ENCODE peak calls at places on chromosomes 1 and 21, in ten cellular contexts. F is breast epithelium; B is PC-3; G is aorta; E is CD4-positive, CD25-positive, alpha-beta regulatory T cell; N is lower lobe of right lung; P is left ventricle myocardium inferior; Q is heart left ventricle; X is heart right ventricle; D is transverse colon. L is an unnamed sample.

GRCh38 chr1:179424610-179425009 is 58.8 kb downstream of the AXDND1 start:
- DNase-seq in F (no peak), B (no peak), G (no peak), E (no peak), N (no peak), P (no peak), Q (no peak), X (no peak), D (no peak), L (no peak)

GRCh38 chr1:177286396-177286795 is 115.6 kb downstream of the BRINP2 start:
- DNase-seq in F (no peak), B (no peak), G (no peak), E (no peak), N (no peak), P (no peak), Q (no peak), X (no peak), D (no peak), L (no peak)

GRCh38 chr1:34688358-34688757 is 66.5 kb upstream of the GJB5 start:
- DNase-seq in F (no peak), B (no peak), G (no peak), E (no peak), N (no peak), P (no peak), Q (no peak), X (no peak), D (peak; percentile 79), L (no peak)

GRCh38 chr1:67552336-67552759 is 122.1 kb upstream of the SERBP1 start:
- DNase-seq in F (no peak), B (no peak), G (no peak), E (no peak), N (no peak), P (no peak), Q (no peak), X (no peak), D (peak; percentile 61), L (no peak)

GRCh38 chr21:46194374-46195334 is 10.4 kb upstream of the SPATC1L start:
- DNase-seq in F (peak; percentile 45), B (no peak), G (peak; percentile 69), E (no peak), N (peak; percentile 41), P (peak; percentile 7), Q (no peak), X (no peak), D (no peak), L (no peak)

GRCh38 chr1:8194481-8195227 is 123.3 kb upstream of the SLC45A1 start:
- DNase-seq in F (no peak), B (peak; percentile 96), G (peak; percentile 69), E (no peak), N (no peak), P (no peak), Q (no peak), X (no peak), D (no peak), L (no peak)

GRCh38 chr1:182169203-182169602 is 107.7 kb upstream of the ZNF648 start:
- DNase-seq in F (no peak), B (no peak), G (no peak), E (no peak), N (peak; percentile 77), P (no peak), Q (peak; percentile 52), X (no peak), D (no peak), L (peak; percentile 31)

GRCh38 chr1:206895837-206896242 is 1.4 kb upstream of the IL24 start:
- DNase-seq in F (no peak), B (peak; percentile 84), G (no peak), E (no peak), N (no peak), P (no peak), Q (no peak), X (no peak), D (no peak), L (no peak)

GRCh38 chr1:229661022-229661877 is 35.2 kb downstream of the URB2 start:
- DNase-seq in F (peak; percentile 80), B (peak; percentile 84), G (peak; percentile 93), E (peak; percentile 39), N (peak; percentile 86), P (peak; percentile 77), Q (peak; percentile 81), X (peak; percentile 75), D (peak; percentile 85), L (peak; percentile 64)

DNA sequence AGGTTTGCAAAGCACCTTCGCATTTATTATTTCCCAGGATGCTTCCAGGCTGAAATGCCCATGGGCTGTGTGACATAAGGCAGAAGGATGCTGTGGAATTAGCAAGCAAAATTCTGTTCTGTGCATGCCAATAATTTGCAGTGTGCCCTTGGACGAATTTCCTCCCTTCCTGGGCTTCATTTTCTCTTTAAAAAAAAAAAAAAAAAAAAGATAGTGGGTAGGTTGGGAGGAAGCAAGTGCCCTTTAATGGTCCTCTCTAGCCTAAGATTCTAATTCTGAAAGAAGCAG is 2.5 kb upstream of the ID3 start:
- DNase-seq in F (no peak), B (no peak), G (no peak), E (no peak), N (no peak), P (no peak), Q (no peak), X (no peak), D (no peak), L (no peak)
- H3K4me1 ChIP-seq in F (no peaks in the 10 kb centered on the region), B (peaks cover 44% of the 10 kb centered on the region), G (no peaks in the 10 kb centered on the region), E (peaks cover 41% of the 10 kb centered on the region), N (peaks cover 59% of the 10 kb centered on the region), P (peaks cover 78% of the 10 kb centered on the region), Q (peaks cover 52% of the 10 kb centered on the region), X (peaks cover 56% of the 10 kb centered on the region), D (peaks cover 63% of the 10 kb centered on the region), L (peaks cover 50% of the 10 kb centered on the region)

GRCh38 chr1:155104605-155105534 is 22.8 kb upstream of the EFNA1 start:
- DNase-seq in F (no peak), B (no peak), G (no peak), E (no peak), N (no peak), P (no peak), Q (no peak), X (no peak), D (no peak), L (no peak)
- H3K4me1 ChIP-seq in F (no peaks in the 10 kb centered on the region), B (no peaks in the 10 kb centered on the region), G (no peaks in the 10 kb centered on the region), E (no peaks in the 10 kb centered on the region), N (peaks cover 11% of the 10 kb centered on the region), P (peaks cover 18% of the 10 kb centered on the region), Q (no peaks in the 10 kb centered on the region), X (peaks cover 21% of the 10 kb centered on the region), D (peaks cover 9% of the 10 kb centered on the region), L (peaks cover 13% of the 10 kb centered on the region)

GRCh38 chr21:28427356-28428022 is 565.2 kb downstream of the LTN1 start:
- DNase-seq in F (no peak), B (peak; percentile 71), G (no peak), E (no peak), N (no peak), P (no peak), Q (no peak), X (no peak), D (no peak), L (no peak)

GRCh38 chr21:28419811-28420210 is 572.9 kb downstream of the LTN1 start:
- DNase-seq in F (no peak), B (peak; percentile 15), G (no peak), E (no peak), N (no peak), P (no peak), Q (no peak), X (no peak), D (no peak), L (no peak)

GRCh38 chr21:28426545-28426944 is 566.1 kb downstream of the LTN1 start:
- DNase-seq in F (no peak), B (no peak), G (no peak), E (no peak), N (no peak), P (no peak), Q (no peak), X (no peak), D (no peak), L (no peak)

GRCh38 chr21:28421716-28422480 is 570.8 kb downstream of the LTN1 start:
- DNase-seq in F (no peak), B (peak; percentile 58), G (no peak), E (no peak), N (no peak), P (no peak), Q (no peak), X (no peak), D (no peak), L (peak; percentile 22)

DNA sequence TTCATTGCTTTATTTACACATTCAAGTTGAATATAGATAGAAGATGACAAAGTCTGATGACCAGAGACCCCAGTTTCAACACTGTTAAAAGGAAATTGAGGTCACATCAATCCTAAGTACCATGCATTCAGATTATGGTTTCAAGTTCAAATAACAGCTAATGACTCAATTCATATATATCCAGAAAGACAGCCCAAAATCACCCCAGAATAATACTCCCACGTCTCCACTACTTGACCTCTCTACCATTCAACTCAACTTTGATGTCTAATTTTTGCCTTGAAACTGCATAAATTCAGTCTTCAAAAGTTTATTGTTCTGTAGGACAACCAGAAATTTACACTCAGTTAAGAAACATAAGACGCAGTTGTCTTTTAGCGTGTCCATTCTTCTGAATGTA is 569.2 kb downstream of the LTN1 start:
- DNase-seq in F (no peak), B (no peak), G (no peak), E (no peak), N (no peak), P (no peak), Q (no peak), X (no peak), D (no peak), L (no peak)
- H3K4me1 ChIP-seq in F (peaks cover 3% of the 10 kb centered on the region), B (peaks cover 34% of the 10 kb centered on the region), G (no peaks in the 10 kb centered on the region), E (no peaks in the 10 kb centered on the region), N (no peaks in the 10 kb centered on the region), P (no peaks in the 10 kb centered on the region), Q (no peaks in the 10 kb centered on the region), X (no peaks in the 10 kb centered on the region), D (no peaks in the 10 kb centered on the region), L (no peaks in the 10 kb centered on the region)

GRCh38 chr21:45161039-45161945 is 86.9 kb downstream of the ADARB1 start:
- DNase-seq in F (no peak), B (no peak), G (no peak), E (no peak), N (no peak), P (no peak), Q (no peak), X (no peak), D (no peak), L (no peak)
- H3K4me1 ChIP-seq in F (no peaks in the 10 kb centered on the region), B (no peaks in the 10 kb centered on the region), G (peaks cover 4% of the 10 kb centered on the region), E (no peaks in the 10 kb centered on the region), N (no peaks in the 10 kb centered on the region), P (peaks cover 15% of the 10 kb centered on the region), Q (no peaks in the 10 kb centered on the region), X (peaks cover 12% of the 10 kb centered on the region), D (no peaks in the 10 kb centered on the region), L (peaks cover 37% of the 10 kb centered on the region)

DNA sequence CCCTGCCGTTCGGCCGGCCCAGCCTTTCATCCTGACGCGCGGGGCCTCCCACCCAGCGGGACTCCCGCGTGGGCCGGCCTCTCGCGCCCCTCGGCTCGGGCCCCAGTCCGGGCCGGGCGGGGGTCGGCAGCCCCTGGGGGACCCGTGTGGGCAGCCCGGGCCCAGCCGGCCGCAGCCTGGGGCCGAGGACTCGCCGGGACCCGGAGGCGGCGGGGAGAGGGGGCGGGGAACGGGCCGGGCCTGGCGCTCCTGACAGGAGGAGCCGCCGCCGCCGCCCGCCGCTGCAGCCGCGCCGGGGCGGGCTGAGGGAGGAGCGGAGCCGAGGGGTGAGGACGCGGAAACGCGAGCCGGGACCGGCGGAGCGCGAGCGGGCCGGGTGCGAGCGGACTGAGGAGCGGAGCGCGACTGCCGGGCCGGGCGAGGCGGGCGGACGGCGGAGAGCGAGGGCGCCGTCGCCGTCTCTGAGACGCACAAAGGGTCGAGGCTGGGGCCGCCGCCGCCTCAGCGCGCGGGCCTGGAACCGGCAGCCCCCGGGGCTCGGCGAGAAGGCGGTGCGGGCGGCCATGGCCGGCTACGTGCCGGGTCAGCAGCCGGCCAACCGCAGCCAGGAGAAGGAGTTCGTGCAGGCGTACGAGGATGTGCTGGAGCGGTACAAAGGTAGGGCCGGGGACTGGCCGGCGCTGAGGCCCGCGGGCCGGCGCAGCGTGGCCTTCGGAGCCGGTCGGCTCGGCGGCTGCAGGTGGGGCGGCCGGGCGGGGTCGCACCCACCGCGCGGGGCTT is 79.1 kb downstream of the NDUFS5 start:
- DNase-seq in F (peak; percentile 75), B (peak; percentile 77), G (peak; percentile 94), E (peak; percentile 43), N (peak; percentile 84), P (peak; percentile 85), Q (peak; percentile 86), X (peak; percentile 72), D (peak; percentile 84), L (peak; percentile 57)
- H3K4me1 ChIP-seq in F (peaks cover 3% of the 10 kb centered on the region), B (peaks cover 51% of the 10 kb centered on the region), G (peaks cover 2% of the 10 kb centered on the region), E (peaks cover 9% of the 10 kb centered on the region), N (peaks cover 61% of the 10 kb centered on the region), P (peaks cover 74% of the 10 kb centered on the region), Q (no peaks in the 10 kb centered on the region), X (peaks cover 71% of the 10 kb centered on the region), D (peaks cover 30% of the 10 kb centered on the region), L (peaks cover 47% of the 10 kb centered on the region)

L was measured in gastrocnemius medialis.